ENCODE peak calls at places on chromosomes 4 and X, in five cellular contexts. Q is PC-3; X is GM23248; F is breast epithelium; J is CD8-positive, alpha-beta T cell. L is an unnamed sample.

GRCh38 chr4:17771284-17771908 is 10.0 kb downstream of the FAM184B start:
- DNase-seq in Q (no peak), X (no peak), F (peak), J (no peak), L (peak)

GRCh38 chr4:31655328-31655727 is 935.2 kb downstream of the PCDH7 start:
- DNase-seq in Q (peak), X (no peak), F (no peak), J (no peak), L (peak)

GRCh38 chr4:107666134-107666533 is 53.9 kb downstream of the PAPSS1 start:
- DNase-seq in Q (peak), X (peak), F (no peak), J (no peak), L (no peak)

GRCh38 chrX:86033385-86033784 is 14.0 kb downstream of the CHM start:
- DNase-seq in Q (no peak), X (no peak), F (no peak), J (no peak), L (no peak)

GRCh38 chr4:155353923-155354540 is 22.7 kb downstream of the MAP9 start:
- DNase-seq in Q (peak), X (peak), F (no peak), J (no peak), L (no peak)

GRCh38 chr4:28890949-28891348 is 1829.2 kb upstream of the PCDH7 start:
- DNase-seq in Q (no peak), X (no peak), F (no peak), J (no peak), L (no peak)

GRCh38 chrX:147476008-147476407 is 435.7 kb upstream of the FMR1 start:
- DNase-seq in Q (peak), X (peak), F (no peak), J (no peak), L (no peak)

GRCh38 chr4:60315586-60315985 is 884.5 kb upstream of the ADGRL3 start:
- DNase-seq in Q (no peak), X (no peak), F (no peak), J (no peak), L (no peak)

GRCh38 chrX:31350808-31351074 is 278.9 kb upstream of the FTHL17 start:
- DNase-seq in Q (no peak), X (no peak), F (no peak), J (no peak), L (no peak)

DNA sequence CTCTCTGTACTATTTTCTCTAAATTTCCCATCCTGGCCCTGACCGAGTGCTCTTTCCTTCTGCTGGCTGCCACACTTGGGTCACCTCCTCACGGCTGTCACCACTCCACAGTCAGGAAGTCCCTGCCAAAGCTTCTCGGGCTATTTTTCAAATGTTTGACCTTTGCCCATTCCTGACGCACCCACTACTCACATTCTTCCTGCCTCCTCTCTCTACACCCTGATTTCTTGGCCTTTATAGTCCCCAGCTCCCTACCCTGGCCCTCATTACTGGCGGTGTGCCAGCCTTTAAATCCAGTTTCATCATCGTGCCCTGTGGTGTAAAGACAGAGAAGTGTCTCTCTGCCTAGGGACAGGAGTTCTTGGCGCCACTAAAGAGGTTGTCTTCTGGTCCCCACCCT is 46.4 kb upstream of the GATB start:
- DNase-seq in Q (peak), X (peak), F (no peak), J (no peak), L (no peak)
- H3K27ac ChIP-seq in Q (peak), X (peak), F (no peak), J (no peak), L (no peak)

GRCh38 chr4:128757712-128758111 is 51.8 kb upstream of the JADE1 start:
- DNase-seq in Q (no peak), X (no peak), F (no peak), J (no peak), L (no peak)

DNA sequence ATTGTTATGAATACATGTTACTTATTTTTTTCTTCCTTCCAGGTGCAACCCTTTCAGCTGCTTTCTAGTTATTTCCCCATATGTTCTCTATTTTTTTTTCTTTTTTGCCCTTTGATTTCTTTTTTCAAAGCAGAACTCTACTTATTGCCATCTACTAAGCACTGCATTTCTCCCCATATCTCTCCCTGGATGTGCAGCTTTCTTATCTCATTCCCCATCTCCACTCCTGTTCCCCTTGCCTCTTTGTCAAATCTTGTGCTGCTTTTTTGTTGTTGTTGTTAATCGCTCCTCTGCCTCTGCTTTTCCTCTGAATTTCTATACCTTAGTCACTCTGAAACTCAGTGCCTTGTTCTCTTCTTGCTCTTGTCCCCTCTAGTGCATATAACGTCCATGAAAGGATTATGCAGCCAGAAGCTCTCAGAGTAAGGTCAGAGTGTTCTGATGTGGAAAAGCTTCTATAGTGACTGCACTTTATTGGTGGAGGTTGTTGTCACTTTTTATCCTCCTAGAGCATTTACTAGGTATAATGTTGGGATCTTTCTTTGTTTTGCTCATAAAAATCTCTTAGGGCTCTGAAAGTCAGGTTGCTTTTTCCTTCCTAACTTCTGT is 51.1 kb upstream of the JADE1 start:
- DNase-seq in Q (no peak), X (no peak), F (no peak), J (no peak), L (no peak)
- H3K27ac ChIP-seq in Q (no peak), X (no peak), F (no peak), J (no peak), L (no peak)

DNA sequence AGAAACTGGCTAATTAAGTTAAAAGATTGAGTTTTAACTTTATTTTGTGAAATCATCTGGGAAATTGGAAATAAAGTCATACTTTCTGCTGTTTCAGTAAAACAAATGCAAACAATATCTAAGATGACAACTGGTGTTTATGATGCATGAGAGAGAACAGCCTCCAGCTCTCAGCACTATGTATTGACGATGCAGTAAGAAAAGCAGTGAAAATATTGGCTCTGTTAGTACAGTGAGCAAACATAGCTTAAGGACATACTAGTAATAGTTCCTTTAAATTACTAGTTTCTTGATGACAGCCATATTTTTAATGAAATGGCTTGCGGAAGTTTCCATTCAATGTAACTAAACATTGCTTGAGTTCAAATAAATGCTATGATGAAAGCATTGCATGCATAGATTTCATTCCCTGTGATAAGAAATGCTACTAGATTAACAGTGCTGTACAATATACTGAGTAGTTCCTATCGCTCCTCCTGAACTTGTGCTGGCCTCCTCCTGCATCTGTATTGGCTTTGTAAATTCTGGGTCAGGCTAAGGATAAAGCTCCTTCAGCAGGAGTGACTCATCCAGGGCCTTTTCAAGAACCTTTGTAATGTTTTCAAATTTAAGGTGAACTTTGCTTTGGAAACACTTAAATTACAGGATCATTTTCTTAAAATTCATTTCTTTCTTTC is 11.6 kb downstream of the ARHGAP24 start:
- DNase-seq in Q (no peak), X (peak), F (no peak), J (no peak), L (no peak)
- H3K27ac ChIP-seq in Q (no peak), X (no peak), F (no peak), J (no peak), L (no peak)

DNA sequence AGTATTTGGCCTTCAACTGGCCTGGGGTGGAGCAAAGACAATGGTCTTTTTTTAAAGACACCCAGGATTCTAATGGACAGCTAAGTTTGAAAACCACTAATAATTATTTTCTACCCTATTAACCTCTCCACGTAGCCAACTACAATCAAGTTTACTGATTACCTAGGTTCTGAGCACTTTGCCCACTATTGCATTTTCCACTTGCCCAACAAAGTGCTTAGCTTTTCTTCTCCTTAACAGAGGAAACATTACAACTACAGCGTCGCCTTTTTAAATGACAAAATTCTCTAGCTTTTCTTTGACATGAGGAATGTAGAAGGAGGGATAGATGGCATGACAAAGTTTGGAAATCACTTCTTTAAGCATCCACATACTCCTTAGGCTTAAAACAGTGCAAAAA is 2.0 kb downstream of the CHIC2 start:
- DNase-seq in Q (no peak), X (no peak), F (no peak), J (no peak), L (no peak)
- H3K27ac ChIP-seq in Q (no peak), X (peak), F (peak), J (peak), L (peak)

DNA sequence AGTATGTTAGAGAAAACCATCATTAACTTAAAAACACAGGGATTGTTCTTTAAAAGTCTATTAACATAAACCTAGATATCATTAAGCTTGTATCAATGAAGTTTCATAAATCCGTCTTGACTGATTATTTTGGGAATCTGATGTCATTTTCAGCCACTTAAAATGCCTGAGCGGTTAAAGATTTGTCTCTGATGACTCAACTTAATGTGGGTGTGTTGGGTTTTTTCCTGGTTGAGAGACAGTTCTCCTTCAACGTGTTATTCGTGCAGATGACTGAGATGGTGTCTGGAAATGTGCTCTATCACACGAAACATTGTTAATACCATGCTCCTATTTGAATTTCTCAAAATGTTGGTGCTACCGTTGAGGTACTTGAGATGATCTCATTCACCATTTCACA is 227.3 kb upstream of the TENM3 start:
- DNase-seq in Q (no peak), X (peak), F (no peak), J (no peak), L (peak)
- H3K27ac ChIP-seq in Q (no peak), X (no peak), F (no peak), J (no peak), L (no peak)

DNA sequence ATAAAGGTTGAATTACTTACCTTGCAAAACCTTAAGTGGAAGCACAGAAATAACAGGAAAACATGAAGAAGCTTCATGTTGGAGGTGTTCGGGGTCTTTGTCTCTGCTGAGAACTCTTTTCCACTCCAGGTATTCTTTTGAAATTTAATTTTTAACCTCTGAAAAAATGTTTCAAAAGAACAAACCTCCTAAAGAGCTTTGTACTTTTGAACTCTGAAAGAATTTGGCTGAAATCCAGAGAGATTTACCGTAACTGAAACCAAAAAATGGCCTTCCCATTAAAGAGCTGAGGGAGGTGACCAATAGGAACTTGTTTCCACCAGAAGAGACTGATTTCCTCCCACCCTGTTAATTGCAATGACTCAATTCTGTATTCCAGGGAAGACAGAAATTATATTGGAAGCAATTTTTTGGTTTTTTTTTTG is at the start of gene CFI:
- DNase-seq in Q (no peak), X (peak), F (no peak), J (no peak), L (peak)
- H3K27ac ChIP-seq in Q (no peak), X (no peak), F (peak), J (no peak), L (peak)

GRCh38 chrX:47366051-47366722 is 4.2 kb upstream of the ZNF157 start:
- DNase-seq in Q (peak), X (peak), F (peak), J (peak), L (peak)
- H3K27ac ChIP-seq in Q (no peak), X (no peak), F (peak), J (peak), L (peak)

GRCh38 chr4:39526283-39526682 is 956 bp downstream of the UGDH start:
- DNase-seq in Q (peak), X (no peak), F (no peak), J (no peak), L (no peak)
- H3K27ac ChIP-seq in Q (peak), X (peak), F (peak), J (no peak), L (no peak)

GRCh38 chrX:39728025-39728424 is 369.7 kb downstream of the BCOR start:
- DNase-seq in Q (no peak), X (peak), F (peak), J (no peak), L (no peak)

GRCh38 chrX:39726810-39727209 is 370.9 kb downstream of the BCOR start:
- DNase-seq in Q (no peak), X (peak), F (peak), J (no peak), L (no peak)

GRCh38 chrX:39724544-39724943 is 373.2 kb downstream of the BCOR start:
- DNase-seq in Q (no peak), X (no peak), F (no peak), J (no peak), L (no peak)

GRCh38 chrX:39725114-39725513 is 372.6 kb downstream of the BCOR start:
- DNase-seq in Q (no peak), X (no peak), F (no peak), J (no peak), L (no peak)

DNA sequence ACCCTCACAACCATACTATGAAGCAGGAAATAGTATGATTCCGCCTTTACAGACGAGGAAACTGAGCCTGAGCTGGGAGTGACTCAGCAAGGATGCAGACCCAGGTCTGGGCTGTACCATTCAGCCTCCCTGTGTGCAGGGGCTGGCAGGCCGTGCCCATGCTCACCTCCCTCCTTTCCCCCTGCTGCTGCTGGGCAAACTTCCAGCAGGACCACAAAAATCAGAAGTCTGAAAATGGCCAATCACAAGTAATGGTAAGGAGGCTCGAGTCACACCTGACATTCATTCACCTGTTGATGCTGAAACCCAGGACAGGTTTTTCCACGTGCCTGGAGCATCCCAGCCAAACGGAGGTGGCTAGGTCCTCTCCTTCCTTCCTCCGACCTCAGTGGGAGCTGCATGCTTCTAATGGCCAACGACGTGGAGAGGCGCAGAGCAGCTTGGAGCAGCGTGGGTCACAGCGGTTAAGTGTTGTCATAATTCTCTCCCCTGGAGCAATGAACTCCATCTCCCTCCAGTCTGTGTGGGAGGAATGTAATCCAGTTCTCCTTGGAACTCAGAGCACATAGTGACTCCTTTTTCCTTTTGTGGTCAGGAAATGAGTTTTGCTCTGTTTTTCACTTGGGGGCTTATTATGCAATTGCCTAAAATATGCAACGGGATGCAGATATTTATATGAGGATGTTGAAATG is 371.7 kb downstream of the BCOR start:
- DNase-seq in Q (peak), X (peak), F (peak), J (no peak), L (no peak)
- H3K27ac ChIP-seq in Q (no peak), X (peak), F (peak), J (no peak), L (no peak)

GRCh38 chr4:2862528-2862927 is 18.9 kb downstream of the ADD1 start:
- DNase-seq in Q (peak), X (peak), F (no peak), J (no peak), L (no peak)
- H3K27ac ChIP-seq in Q (no peak), X (peak), F (peak), J (no peak), L (no peak)

L was measured in foreskin keratinocyte.